ENCODE peak calls at places on chromosome 14, in eight cellular contexts. T is CD4-positive, alpha-beta memory T cell; C is fibroblast of lung; Q is SK-N-MC; P is mucosa of descending colon; L is CD8-positive, alpha-beta memory T cell; B is fibroblast of mammary gland; O is naive thymus-derived CD4-positive, alpha-beta T cell. V is an unnamed sample.

GRCh38 chr14:74346341-74346740 is 1.9 kb upstream of the VRTN start:
- DNase-seq in O (no peak), C (no peak), Q (no peak), B (no peak), P (no peak), L (no peak), T (no peak), V (no peak)

GRCh38 chr14:84028205-84028604 is 1501.7 kb upstream of the FLRT2 start:
- DNase-seq in O (no peak), B (no peak), P (no peak), L (no peak), C (no peak), Q (peak), T (no peak), V (no peak)

GRCh38 chr14:64213853-64214570 is 80.2 kb downstream of the ESR2 start:
- DNase-seq in C (no peak), O (no peak), L (no peak), T (no peak), Q (no peak), P (no peak), B (no peak), V (no peak)

GRCh38 chr14:50320279-50320678 is 8.2 kb downstream of the DMAC2L start:
- DNase-seq in T (no peak), Q (no peak), O (no peak), L (no peak), P (no peak), B (peak), C (peak), V (no peak)

GRCh38 chr14:81231540-81231939 is 10.8 kb upstream of the GTF2A1 start:
- DNase-seq in L (no peak), Q (no peak), T (no peak), O (no peak), C (no peak), P (no peak), B (no peak), V (no peak)

GRCh38 chr14:40221428-40221827 is 789.2 kb upstream of the FBXO33 start:
- DNase-seq in C (no peak), B (no peak), P (no peak), Q (no peak), L (no peak), T (no peak), O (no peak), V (no peak)

GRCh38 chr14:99742074-99742473 is 51.1 kb upstream of the EML1 start:
- DNase-seq in L (no peak), Q (no peak), P (no peak), T (no peak), B (no peak), O (no peak), C (no peak), V (no peak)

GRCh38 chr14:70567791-70568190 is 32.7 kb downstream of the MED6 start:
- DNase-seq in L (no peak), T (no peak), P (peak), C (peak), B (peak), Q (no peak), O (no peak), V (peak)

GRCh38 chr14:24115451-24116110 is 832 bp upstream of the NRL start:
- DNase-seq in B (no peak), C (no peak), Q (no peak), O (no peak), T (no peak), P (no peak), L (no peak), V (no peak)

GRCh38 chr14:21536395-21537087 is 10.4 kb upstream of the SALL2 start:
- DNase-seq in O (no peak), P (no peak), Q (no peak), B (no peak), L (no peak), T (no peak), C (no peak), V (no peak)
- H3K4me3 ChIP-seq in O (no peak), P (no peak), Q (peak), B (peak), L (no peak), T (no peak), C (peak), V (no peak)

GRCh38 chr14:68479247-68479646 is 313.6 kb downstream of the ZFP36L1 start:
- DNase-seq in O (no peak), B (no peak), L (no peak), P (no peak), Q (no peak), C (no peak), T (no peak), V (no peak)

GRCh38 chr14:68474741-68475140 is 318.1 kb downstream of the ZFP36L1 start:
- DNase-seq in C (no peak), Q (no peak), O (no peak), B (no peak), T (no peak), L (no peak), P (no peak), V (no peak)

GRCh38 chr14:68475802-68476201 is 317.1 kb downstream of the ZFP36L1 start:
- DNase-seq in L (no peak), Q (no peak), C (no peak), T (no peak), O (no peak), P (no peak), B (no peak), V (no peak)

GRCh38 chr14:68476212-68476964 is 316.5 kb downstream of the ZFP36L1 start:
- DNase-seq in C (peak), T (no peak), Q (no peak), P (peak), O (no peak), L (no peak), B (peak), V (no peak)

GRCh38 chr14:68476965-68477455 is 315.9 kb downstream of the ZFP36L1 start:
- DNase-seq in B (no peak), P (no peak), L (no peak), C (no peak), O (no peak), T (no peak), Q (no peak), V (no peak)
- H3K4me3 ChIP-seq in B (no peak), P (no peak), L (no peak), C (no peak), O (no peak), T (no peak), Q (no peak), V (no peak)

DNA sequence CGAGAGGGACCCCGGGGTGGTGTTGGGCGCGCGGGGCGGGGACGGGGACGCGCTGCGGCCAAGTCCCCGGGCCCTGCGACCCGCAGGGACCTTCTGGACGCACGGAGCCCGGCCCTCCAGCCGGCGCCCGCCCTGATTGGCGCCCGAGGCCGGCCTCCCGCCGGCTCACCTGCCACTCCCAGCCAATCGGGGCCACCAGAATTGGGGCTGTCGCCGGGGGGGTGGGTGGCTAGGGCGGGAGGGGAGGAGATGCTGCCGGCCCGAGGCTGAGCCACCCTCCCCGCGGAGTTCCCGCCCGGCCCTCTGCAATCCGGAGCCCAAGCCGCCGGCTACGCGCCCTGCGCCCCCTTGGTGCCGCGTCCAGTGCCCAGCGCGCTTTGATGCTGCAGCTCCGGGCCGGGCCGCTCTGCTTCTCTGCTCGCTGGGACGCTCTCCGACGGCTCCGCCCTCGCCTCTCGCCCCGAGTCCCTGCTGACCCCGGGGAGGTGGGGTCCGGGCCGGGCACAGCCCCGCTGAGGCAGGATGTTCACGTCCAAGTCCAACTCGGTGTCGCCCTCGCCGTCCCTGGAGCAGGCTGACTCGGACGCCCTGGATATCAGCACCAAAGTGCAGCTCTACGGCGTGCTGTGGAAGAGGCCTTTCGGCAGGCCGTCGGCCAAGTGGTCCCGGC is at the start of gene PLEKHD1:
- DNase-seq in P (no peak), O (no peak), C (no peak), T (no peak), L (no peak), B (no peak), Q (no peak), V (no peak)
- H3K4me3 ChIP-seq in P (no peak), O (no peak), C (peak), T (no peak), L (no peak), B (no peak), Q (no peak), V (no peak)

GRCh38 chr14:94598506-94598815 is 13.7 kb upstream of the SERPINA3 start:
- DNase-seq in Q (no peak), O (no peak), P (no peak), T (no peak), C (no peak), B (no peak), L (no peak), V (no peak)
- H3K4me3 ChIP-seq in Q (no peak), O (no peak), P (no peak), T (no peak), C (no peak), B (no peak), L (no peak), V (no peak)